ENCODE peak calls at places on chromosome 1, in nine cellular contexts. One of them, this sample, is unnamed.

GRCh38 chr1:112893288-112894009 is 62.5 kb downstream of the SLC16A1 start:
- DNase-seq in CD8-positive, alpha-beta T cell: no peak
- DNase-seq in IMR-90: no peak
- DNase-seq in RWPE1: no peak
- DNase-seq in GM20000: no peak
- DNase-seq in astrocyte of the spinal cord: no peak
- DNase-seq in BE2C: no peak
- DNase-seq in uterus: no peak
- DNase-seq in GM06990: no peak
- DNase-seq in this sample: no peak

GRCh38 chr1:64505232-64505943 is 35.5 kb downstream of the CACHD1 start:
- DNase-seq in uterus: peak
- DNase-seq in RWPE1: no peak
- DNase-seq in IMR-90: no peak
- DNase-seq in GM20000: peak
- DNase-seq in GM06990: peak
- DNase-seq in CD8-positive, alpha-beta T cell: peak
- DNase-seq in BE2C: peak
- DNase-seq in astrocyte of the spinal cord: no peak
- DNase-seq in this sample: peak

GRCh38 chr1:178946416-178946815 is 75.5 kb upstream of the ANGPTL1 start:
- DNase-seq in BE2C: no peak
- DNase-seq in GM06990: no peak
- DNase-seq in GM20000: no peak
- DNase-seq in CD8-positive, alpha-beta T cell: no peak
- DNase-seq in astrocyte of the spinal cord: no peak
- DNase-seq in IMR-90: no peak
- DNase-seq in uterus: no peak
- DNase-seq in RWPE1: no peak
- DNase-seq in this sample: no peak

GRCh38 chr1:177983824-177984528 is 14.1 kb upstream of the SEC16B start:
- DNase-seq in RWPE1: peak
- DNase-seq in BE2C: no peak
- DNase-seq in astrocyte of the spinal cord: peak
- DNase-seq in uterus: peak
- DNase-seq in GM06990: no peak
- DNase-seq in GM20000: no peak
- DNase-seq in IMR-90: peak
- DNase-seq in CD8-positive, alpha-beta T cell: no peak
- DNase-seq in this sample: peak

GRCh38 chr1:91803133-91803532 is 82.8 kb downstream of the TGFBR3 start:
- DNase-seq in RWPE1: no peak
- DNase-seq in GM20000: no peak
- DNase-seq in uterus: no peak
- DNase-seq in IMR-90: no peak
- DNase-seq in CD8-positive, alpha-beta T cell: no peak
- DNase-seq in BE2C: no peak
- DNase-seq in astrocyte of the spinal cord: no peak
- DNase-seq in GM06990: no peak
- DNase-seq in this sample: no peak

GRCh38 chr1:167927075-167927754 is 9.3 kb upstream of the DCAF6 start:
- DNase-seq in RWPE1: no peak
- DNase-seq in astrocyte of the spinal cord: no peak
- DNase-seq in IMR-90: no peak
- DNase-seq in BE2C: no peak
- DNase-seq in CD8-positive, alpha-beta T cell: no peak
- DNase-seq in GM20000: peak
- DNase-seq in uterus: no peak
- DNase-seq in GM06990: peak
- DNase-seq in this sample: no peak

GRCh38 chr1:162235261-162235780 is 141.3 kb downstream of the SPATA46 start:
- DNase-seq in BE2C: no peak
- DNase-seq in RWPE1: no peak
- DNase-seq in uterus: no peak
- DNase-seq in GM06990: no peak
- DNase-seq in GM20000: no peak
- DNase-seq in IMR-90: peak
- DNase-seq in astrocyte of the spinal cord: peak
- DNase-seq in CD8-positive, alpha-beta T cell: no peak
- DNase-seq in this sample: no peak

GRCh38 chr1:76336951-76337371 is 262.4 kb downstream of the ST6GALNAC3 start:
- DNase-seq in BE2C: peak
- DNase-seq in uterus: peak
- DNase-seq in GM20000: no peak
- DNase-seq in IMR-90: peak
- DNase-seq in GM06990: no peak
- DNase-seq in RWPE1: no peak
- DNase-seq in CD8-positive, alpha-beta T cell: no peak
- DNase-seq in astrocyte of the spinal cord: peak
- DNase-seq in this sample: no peak

GRCh38 chr1:241800640-241801039 is 47.4 kb upstream of the EXO1 start:
- DNase-seq in GM20000: no peak
- DNase-seq in RWPE1: no peak
- DNase-seq in BE2C: no peak
- DNase-seq in IMR-90: no peak
- DNase-seq in GM06990: no peak
- DNase-seq in uterus: no peak
- DNase-seq in astrocyte of the spinal cord: no peak
- DNase-seq in CD8-positive, alpha-beta T cell: no peak
- DNase-seq in this sample: no peak

GRCh38 chr1:201480231-201481003 is 11.4 kb upstream of the PHLDA3 start:
- DNase-seq in GM20000: peak
- DNase-seq in uterus: peak
- DNase-seq in GM06990: peak
- DNase-seq in IMR-90: no peak
- DNase-seq in BE2C: peak
- DNase-seq in RWPE1: peak
- DNase-seq in astrocyte of the spinal cord: peak
- DNase-seq in CD8-positive, alpha-beta T cell: peak
- DNase-seq in this sample: peak

GRCh38 chr1:89166705-89167104 is 9.1 kb downstream of the GBP7 start:
- DNase-seq in astrocyte of the spinal cord: no peak
- DNase-seq in BE2C: no peak
- DNase-seq in RWPE1: no peak
- DNase-seq in GM06990: no peak
- DNase-seq in CD8-positive, alpha-beta T cell: no peak
- DNase-seq in uterus: no peak
- DNase-seq in IMR-90: no peak
- DNase-seq in GM20000: no peak
- DNase-seq in this sample: no peak

GRCh38 chr1:16145030-16145987 is 10.6 kb downstream of the EPHA2 start:
- DNase-seq in IMR-90: peak
- DNase-seq in BE2C: no peak
- DNase-seq in GM06990: no peak
- DNase-seq in RWPE1: peak
- DNase-seq in uterus: peak
- DNase-seq in GM20000: no peak
- DNase-seq in CD8-positive, alpha-beta T cell: no peak
- DNase-seq in astrocyte of the spinal cord: peak
- DNase-seq in this sample: no peak

GRCh38 chr1:35449334-35450008 is 107.7 kb downstream of the KIAA0319L start:
- DNase-seq in GM06990: no peak
- DNase-seq in IMR-90: peak
- DNase-seq in CD8-positive, alpha-beta T cell: no peak
- DNase-seq in astrocyte of the spinal cord: peak
- DNase-seq in RWPE1: peak
- DNase-seq in BE2C: no peak
- DNase-seq in GM20000: no peak
- DNase-seq in uterus: no peak
- DNase-seq in this sample: no peak

GRCh38 chr1:12275370-12275769 is 45.5 kb downstream of the VPS13D start:
- DNase-seq in GM06990: no peak
- DNase-seq in GM20000: peak
- DNase-seq in RWPE1: peak
- DNase-seq in uterus: peak
- DNase-seq in BE2C: peak
- DNase-seq in astrocyte of the spinal cord: peak
- DNase-seq in CD8-positive, alpha-beta T cell: peak
- DNase-seq in IMR-90: no peak
- DNase-seq in this sample: no peak

GRCh38 chr1:204314209-204314892 is 45.4 kb downstream of the PLEKHA6 start:
- DNase-seq in astrocyte of the spinal cord: no peak
- DNase-seq in IMR-90: no peak
- DNase-seq in GM20000: no peak
- DNase-seq in CD8-positive, alpha-beta T cell: no peak
- DNase-seq in RWPE1: peak
- DNase-seq in uterus: no peak
- DNase-seq in BE2C: no peak
- DNase-seq in GM06990: no peak
- DNase-seq in this sample: no peak

GRCh38 chr1:61184035-61184713 is 101.8 kb downstream of the NFIA start:
- DNase-seq in RWPE1: peak
- DNase-seq in CD8-positive, alpha-beta T cell: no peak
- DNase-seq in uterus: peak
- DNase-seq in GM06990: no peak
- DNase-seq in GM20000: no peak
- DNase-seq in BE2C: peak
- DNase-seq in astrocyte of the spinal cord: peak
- DNase-seq in IMR-90: peak
- DNase-seq in this sample: peak

GRCh38 chr1:59949648-59950047 is 23.1 kb upstream of the CYP2J2 start:
- DNase-seq in uterus: no peak
- DNase-seq in BE2C: no peak
- DNase-seq in CD8-positive, alpha-beta T cell: no peak
- DNase-seq in astrocyte of the spinal cord: no peak
- DNase-seq in IMR-90: no peak
- DNase-seq in RWPE1: no peak
- DNase-seq in GM06990: no peak
- DNase-seq in GM20000: no peak
- DNase-seq in this sample: no peak

GRCh38 chr1:59947047-59947938 is 20.7 kb upstream of the CYP2J2 start:
- DNase-seq in uterus: peak
- DNase-seq in GM20000: peak
- DNase-seq in CD8-positive, alpha-beta T cell: peak
- DNase-seq in astrocyte of the spinal cord: peak
- DNase-seq in BE2C: peak
- DNase-seq in IMR-90: peak
- DNase-seq in RWPE1: peak
- DNase-seq in GM06990: no peak
- DNase-seq in this sample: no peak

GRCh38 chr1:59948990-59949389 is 22.4 kb upstream of the CYP2J2 start:
- DNase-seq in GM20000: no peak
- DNase-seq in BE2C: no peak
- DNase-seq in astrocyte of the spinal cord: no peak
- DNase-seq in uterus: no peak
- DNase-seq in GM06990: no peak
- DNase-seq in RWPE1: no peak
- DNase-seq in CD8-positive, alpha-beta T cell: no peak
- DNase-seq in IMR-90: no peak
- DNase-seq in this sample: no peak

GRCh38 chr1:59952065-59952464 is 25.5 kb upstream of the CYP2J2 start:
- DNase-seq in GM06990: no peak
- DNase-seq in RWPE1: no peak
- DNase-seq in astrocyte of the spinal cord: no peak
- DNase-seq in GM20000: no peak
- DNase-seq in IMR-90: peak
- DNase-seq in CD8-positive, alpha-beta T cell: no peak
- DNase-seq in BE2C: no peak
- DNase-seq in uterus: no peak
- DNase-seq in this sample: no peak
- TF ChIP-seq CTCF in GM06990: no peak
- TF ChIP-seq CTCF in RWPE1: no peak
- TF ChIP-seq CTCF in astrocyte of the spinal cord: no peak
- TF ChIP-seq CTCF in GM20000: no peak
- TF ChIP-seq CTCF in IMR-90: no peak
- TF ChIP-seq CTCF in CD8-positive, alpha-beta T cell: no peak
- TF ChIP-seq CTCF in BE2C: no peak
- TF ChIP-seq CTCF in uterus: no peak
- TF ChIP-seq CTCF in this sample: no peak

GRCh38 chr1:45643341-45643740 is 19.5 kb upstream of the CCDC17 start:
- DNase-seq in RWPE1: no peak
- DNase-seq in astrocyte of the spinal cord: no peak
- DNase-seq in GM06990: no peak
- DNase-seq in GM20000: no peak
- DNase-seq in IMR-90: no peak
- DNase-seq in uterus: no peak
- DNase-seq in CD8-positive, alpha-beta T cell: no peak
- DNase-seq in BE2C: no peak
- DNase-seq in this sample: no peak
- TF ChIP-seq CTCF in RWPE1: no peak
- TF ChIP-seq CTCF in astrocyte of the spinal cord: no peak
- TF ChIP-seq CTCF in GM06990: no peak
- TF ChIP-seq CTCF in GM20000: no peak
- TF ChIP-seq CTCF in IMR-90: no peak
- TF ChIP-seq CTCF in uterus: no peak
- TF ChIP-seq CTCF in CD8-positive, alpha-beta T cell: no peak
- TF ChIP-seq CTCF in BE2C: no peak
- TF ChIP-seq CTCF in this sample: no peak

DNA sequence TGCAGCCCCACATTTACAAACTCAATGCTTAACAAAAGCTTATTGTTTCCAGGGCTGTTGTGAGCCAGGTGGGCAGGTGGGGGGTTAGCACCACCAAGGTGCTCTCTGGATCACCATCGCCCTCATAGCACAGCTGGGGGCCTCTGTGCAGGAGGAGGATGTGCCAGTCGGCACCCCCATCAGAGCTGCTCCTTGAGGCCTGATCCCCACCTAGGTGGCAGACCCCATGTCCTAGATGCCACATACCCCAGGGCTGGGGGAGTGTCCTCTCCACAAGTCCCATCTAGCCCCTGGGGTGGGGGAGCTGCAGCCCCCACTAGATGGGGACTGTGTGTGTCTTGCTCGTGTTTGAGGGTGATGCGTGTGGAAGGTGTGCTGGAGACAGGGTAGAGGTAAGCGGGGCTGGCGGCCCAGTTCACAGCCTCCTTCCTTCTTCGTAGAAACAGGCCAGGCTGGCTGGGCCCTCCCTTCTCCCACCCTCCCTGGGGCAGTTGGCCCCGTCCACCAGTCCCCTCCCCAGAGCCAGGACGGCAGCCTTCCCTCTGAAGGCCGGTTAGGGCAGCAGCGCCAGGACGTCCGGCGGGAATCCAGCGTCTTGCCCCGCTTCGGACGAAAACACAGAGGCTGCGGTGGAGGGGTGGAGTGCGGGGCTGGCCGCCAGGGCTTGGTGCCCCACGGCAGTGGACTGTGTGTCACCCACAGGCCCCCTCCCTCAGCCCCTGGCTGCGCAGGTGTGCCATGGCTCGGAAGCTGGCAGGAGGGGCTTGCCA is 3.4 kb downstream of the PRDM16 start:
- DNase-seq in GM06990: no peak
- DNase-seq in BE2C: no peak
- DNase-seq in astrocyte of the spinal cord: peak
- DNase-seq in RWPE1: no peak
- DNase-seq in CD8-positive, alpha-beta T cell: no peak
- DNase-seq in uterus: no peak
- DNase-seq in GM20000: no peak
- DNase-seq in IMR-90: no peak
- DNase-seq in this sample: no peak
- TF ChIP-seq CTCF in GM06990: no peak
- TF ChIP-seq CTCF in BE2C: no peak
- TF ChIP-seq CTCF in astrocyte of the spinal cord: no peak
- TF ChIP-seq CTCF in RWPE1: no peak
- TF ChIP-seq CTCF in CD8-positive, alpha-beta T cell: no peak
- TF ChIP-seq CTCF in uterus: no peak
- TF ChIP-seq CTCF in GM20000: no peak
- TF ChIP-seq CTCF in IMR-90: no peak
- TF ChIP-seq CTCF in this sample: no peak

DNA sequence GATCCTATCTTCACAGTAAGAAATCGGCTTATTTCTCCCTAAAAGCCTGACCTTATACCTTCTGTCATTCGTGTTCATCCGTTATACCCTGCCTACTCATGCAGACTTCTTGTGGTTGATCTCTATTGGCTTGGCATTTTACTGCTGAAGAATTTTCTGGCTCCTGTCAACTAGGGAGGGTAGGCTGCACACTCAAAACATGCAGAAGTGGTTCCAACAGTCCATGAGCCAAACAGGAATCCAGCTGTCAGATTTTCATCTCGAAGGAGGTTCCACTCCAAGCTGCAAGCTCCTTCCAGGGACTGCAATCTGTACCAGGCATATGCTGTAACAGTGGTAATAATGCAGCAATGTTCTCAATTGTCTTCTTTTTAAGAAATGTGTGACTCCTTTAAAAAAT is 10.1 kb downstream of the DNAJC11 start:
- DNase-seq in RWPE1: no peak
- DNase-seq in astrocyte of the spinal cord: no peak
- DNase-seq in BE2C: no peak
- DNase-seq in CD8-positive, alpha-beta T cell: no peak
- DNase-seq in uterus: no peak
- DNase-seq in IMR-90: no peak
- DNase-seq in GM20000: no peak
- DNase-seq in GM06990: no peak
- DNase-seq in this sample: no peak
- TF ChIP-seq CTCF in RWPE1: no peak
- TF ChIP-seq CTCF in astrocyte of the spinal cord: no peak
- TF ChIP-seq CTCF in BE2C: no peak
- TF ChIP-seq CTCF in CD8-positive, alpha-beta T cell: no peak
- TF ChIP-seq CTCF in uterus: no peak
- TF ChIP-seq CTCF in IMR-90: no peak
- TF ChIP-seq CTCF in GM20000: no peak
- TF ChIP-seq CTCF in GM06990: no peak
- TF ChIP-seq CTCF in this sample: no peak

This sample was measured in suprapubic skin.